ENCODE peak calls at places on chromosome 17, in four cellular contexts. E, L, M and H are unnamed samples.

GRCh38 chr17:42675984-42676423 is 790 bp downstream of the PLEKHH3 start:
- DNase-seq in M (no peak), E (peak), L (no peak), H (no peak)

GRCh38 chr17:44121997-44122824 is 1.2 kb downstream of the HDAC5 start:
- DNase-seq in L (no peak), E (no peak), M (no peak), H (no peak)

GRCh38 chr17:72332367-72332766 is 211.5 kb downstream of the SOX9 start:
- DNase-seq in M (no peak), E (no peak), L (peak), H (no peak)

GRCh38 chr17:48486557-48486956 is 44.3 kb downstream of the HOXB1 start:
- DNase-seq in M (no peak), L (no peak), E (peak), H (peak)

GRCh38 chr17:9571201-9571600 is 4.4 kb downstream of the STX8 start:
- DNase-seq in L (no peak), E (no peak), M (no peak), H (no peak)

GRCh38 chr17:48612854-48613691 is 2.0 kb downstream of the HOXB8 start:
- DNase-seq in L (no peak), M (no peak), E (no peak), H (no peak)

GRCh38 chr17:61200349-61200735 is 199.3 kb upstream of the TBX2 start:
- DNase-seq in L (no peak), M (no peak), E (no peak), H (no peak)

GRCh38 chr17:9343513-9343912 is 232.1 kb downstream of the STX8 start:
- DNase-seq in L (no peak), E (peak), M (no peak), H (no peak)

GRCh38 chr17:17886253-17886652 is 49.5 kb upstream of the SREBF1 start:
- DNase-seq in L (no peak), E (no peak), M (no peak), H (no peak)

GRCh38 chr17:48441231-48441711 is 11.3 kb upstream of the SKAP1 start:
- DNase-seq in L (peak), E (no peak), M (no peak), H (no peak)

GRCh38 chr17:36674278-36674650 is 72.9 kb downstream of the MRM1 start:
- DNase-seq in L (no peak), E (no peak), M (no peak), H (no peak)

GRCh38 chr17:30788918-30789317 is 35.6 kb downstream of the CRLF3 start:
- DNase-seq in E (no peak), L (no peak), M (no peak), H (no peak)

GRCh38 chr17:31513731-31514427 is 122.4 kb downstream of the RAB11FIP4 start:
- DNase-seq in L (no peak), E (no peak), M (no peak), H (no peak)

GRCh38 chr17:68698761-68699160 is 97.6 kb upstream of the FAM20A start:
- DNase-seq in E (no peak), L (no peak), M (no peak), H (no peak)

GRCh38 chr17:81741049-81741593 is 29.0 kb downstream of the SLC25A10 start:
- DNase-seq in L (no peak), E (no peak), M (no peak), H (no peak)

GRCh38 chr17:64585146-64585545 is 77.0 kb downstream of the SMURF2 start:
- DNase-seq in L (no peak), E (no peak), M (no peak), H (no peak)

GRCh38 chr17:32503251-32504165 is 16.7 kb downstream of the CDK5R1 start:
- DNase-seq in M (no peak), E (no peak), L (peak), H (no peak)

GRCh38 chr17:34146440-34147043 is 108.5 kb upstream of the CCL2 start:
- DNase-seq in L (no peak), E (peak), M (peak), H (no peak)

GRCh38 chr17:55588446-55588845 is 77.2 kb upstream of the SMIM36 start:
- DNase-seq in L (no peak), E (no peak), M (no peak), H (no peak)

GRCh38 chr17:13016881-13017622 is 775 bp downstream of the ELAC2 start:
- DNase-seq in L (no peak), E (no peak), M (no peak), H (no peak)

GRCh38 chr17:78822552-78822951 is 18.1 kb downstream of the USP36 start:
- DNase-seq in E (no peak), L (no peak), M (no peak), H (no peak)

DNA sequence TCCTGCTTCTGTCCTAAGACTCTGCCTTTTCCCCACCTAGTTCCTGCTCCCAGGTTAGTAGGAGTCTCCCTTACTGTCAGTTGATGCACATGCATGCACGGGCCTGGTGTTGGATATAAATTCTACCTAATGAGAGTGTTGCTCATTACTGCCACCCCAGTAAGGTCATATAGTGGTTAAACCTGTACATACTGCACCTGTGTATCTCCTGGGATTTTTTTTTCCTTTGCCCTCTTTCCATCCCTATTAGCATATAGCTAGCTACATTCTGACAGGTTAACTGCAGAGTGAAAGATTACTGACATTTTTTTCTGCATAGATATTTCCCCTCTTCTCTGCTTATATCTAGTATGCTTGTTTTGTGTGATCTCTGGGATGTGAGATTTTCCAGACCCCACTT is 201.5 kb upstream of the PIRT start:
- DNase-seq in M (no peak), L (no peak), E (no peak), H (no peak)
- H3K4me2 ChIP-seq in M (no peak), L (no peak), E (no peak), H (no peak)

GRCh38 chr17:51764387-51764971 is 394.0 kb downstream of the CA10 start:
- DNase-seq in M (peak), E (peak), L (peak), H (peak)
- TF ChIP-seq EGR1 in M (no peak), E (no peak), L (no peak), H (no peak)

GRCh38 chr17:15185625-15185991 is 79.5 kb downstream of the PMP22 start:
- DNase-seq in L (no peak), M (no peak), E (peak), H (no peak)
- H3K9ac ChIP-seq in L (no peak), M (no peak), E (no peak), H (no peak)

GRCh38 chr17:56754523-56755208 is 79.1 kb downstream of the C17orf67 start:
- DNase-seq in E (no peak), L (no peak), M (no peak), H (no peak)
- H3K4me2 ChIP-seq in E (no peak), L (no peak), M (no peak), H (no peak)

GRCh38 chr17:65749479-65749878 is 188.0 kb upstream of the AXIN2 start:
- DNase-seq in M (no peak), L (no peak), E (no peak), H (peak)
- TF ChIP-seq EGR1 in M (no peak), L (no peak), E (no peak), H (peak)

GRCh38 chr17:77439382-77440013 is 298.7 kb downstream of the SEC14L1 start:
- DNase-seq in L (no peak), M (no peak), E (no peak), H (no peak)
- H3K9ac ChIP-seq in L (peak), M (no peak), E (no peak), H (no peak)